ENCODE peak calls at places on chromosomes 16 and 17, in five cellular contexts. C, X, B, K and N are unnamed samples.

GRCh38 chr16:21950782-21951521 is 2.2 kb upstream of the UQCRC2 start:
- DNase-seq in C (peak; percentile 63), X (peak; percentile 12), B (no peak), K (peak; percentile 27), N (no peak)

GRCh38 chr17:50049636-50050035 is 6.3 kb upstream of the ITGA3 start:
- DNase-seq in C (no peak), X (no peak), B (no peak), K (no peak), N (no peak)

GRCh38 chr17:58367462-58367861 is 15.5 kb upstream of the SUPT4H1 start:
- DNase-seq in C (no peak), X (no peak), B (no peak), K (no peak), N (no peak)

GRCh38 chr17:35352284-35352683 is 21.1 kb downstream of the SLFN11 start:
- DNase-seq in C (no peak), X (no peak), B (no peak), K (no peak), N (no peak)

GRCh38 chr17:65514541-65514940 is 46.9 kb downstream of the AXIN2 start:
- DNase-seq in C (peak; percentile 11), X (no peak), B (no peak), K (no peak), N (no peak)

GRCh38 chr17:10062757-10063385 is 135.5 kb downstream of the GAS7 start:
- DNase-seq in C (no peak), X (no peak), B (peak; percentile 18), K (no peak), N (no peak)

GRCh38 chr16:2429771-2430663 is 770 bp downstream of the CCNF start:
- DNase-seq in C (peak; percentile 33), X (peak; percentile 36), B (no peak), K (peak; percentile 37), N (no peak)

GRCh38 chr16:85627102-85627834 is 14.1 kb downstream of the GSE1 start:
- DNase-seq in C (no peak), X (no peak), B (no peak), K (no peak), N (no peak)

GRCh38 chr16:49622421-49623402 is 233.2 kb downstream of the ZNF423 start:
- DNase-seq in C (no peak), X (no peak), B (no peak), K (no peak), N (no peak)

GRCh38 chr16:4443986-4444385 is 18.3 kb downstream of the DNAJA3 start:
- DNase-seq in C (no peak), X (no peak), B (no peak), K (no peak), N (no peak)

GRCh38 chr17:7027335-7027734 is 4.5 kb downstream of the BCL6B start:
- DNase-seq in C (no peak), X (no peak), B (no peak), K (no peak), N (no peak)

GRCh38 chr17:40777971-40778370 is 4.4 kb downstream of the KRT27 start:
- DNase-seq in C (no peak), X (no peak), B (no peak), K (no peak), N (no peak)

GRCh38 chr17:35605753-35606152 is 18.6 kb downstream of the AP2B1 start:
- DNase-seq in C (no peak), X (no peak), B (no peak), K (no peak), N (peak; percentile 9)

GRCh38 chr16:66365588-66365987 is 903 bp upstream of the CDH5 start:
- DNase-seq in C (peak; percentile 92), X (no peak), B (peak; percentile 39), K (no peak), N (no peak)

GRCh38 chr17:43994272-43995149 is 9.9 kb upstream of the NAGS start:
- DNase-seq in C (peak; percentile 68), X (peak; percentile 77), B (peak; percentile 65), K (peak; percentile 85), N (no peak)

GRCh38 chr17:56583772-56584171 is 9.7 kb upstream of the NOG start:
- DNase-seq in C (no peak), X (no peak), B (no peak), K (no peak), N (no peak)

GRCh38 chr17:80664217-80664780 is 119.7 kb downstream of the RPTOR start:
- DNase-seq in C (no peak), X (no peak), B (no peak), K (no peak), N (no peak)

GRCh38 chr17:1999557-2000251 is 25.4 kb downstream of the RTN4RL1 start:
- DNase-seq in C (peak; percentile 22), X (peak; percentile 86), B (no peak), K (peak; percentile 41), N (no peak)

GRCh38 chr16:1771072-1771863 is at the start of gene NME3:
- DNase-seq in C (peak; percentile 59), X (peak; percentile 69), B (peak; percentile 79), K (peak; percentile 77), N (no peak)

GRCh38 chr17:349666-350065 is 2.9 kb downstream of the RPH3AL start:
- DNase-seq in C (no peak), X (no peak), B (no peak), K (no peak), N (no peak)

GRCh38 chr16:16917201-16917600 is 538.3 kb downstream of the NPIPA7 start:
- DNase-seq in C (no peak), X (no peak), B (no peak), K (no peak), N (no peak)

GRCh38 chr17:78993241-78993956 is 13.7 kb upstream of the LGALS3BP start:
- DNase-seq in C (peak; percentile 66), X (peak; percentile 57), B (peak; percentile 47), K (peak; percentile 79), N (no peak)

GRCh38 chr16:58628845-58629680 is 563 bp downstream of the CNOT1 start:
- DNase-seq in C (no peak), X (peak; percentile 69), B (peak; percentile 31), K (peak; percentile 32), N (no peak)

GRCh38 chr16:3882531-3882930 is 2.0 kb upstream of the CREBBP start:
- DNase-seq in C (no peak), X (no peak), B (no peak), K (no peak), N (no peak)

GRCh38 chr16:4491898-4492297 is 15.7 kb downstream of the HMOX2 start:
- DNase-seq in C (no peak), X (no peak), B (no peak), K (no peak), N (no peak)

GRCh38 chr16:82062645-82063058 is 27.6 kb downstream of the HSD17B2 start:
- DNase-seq in C (peak; percentile 78), X (no peak), B (no peak), K (no peak), N (no peak)

GRCh38 chr16:8342276-8342675 is 248.0 kb downstream of the TMEM114 start:
- DNase-seq in C (no peak), X (no peak), B (no peak), K (no peak), N (no peak)

GRCh38 chr17:2295575-2295974 is 8.0 kb downstream of the SMG6 start:
- DNase-seq in C (no peak), X (no peak), B (no peak), K (no peak), N (no peak)

DNA sequence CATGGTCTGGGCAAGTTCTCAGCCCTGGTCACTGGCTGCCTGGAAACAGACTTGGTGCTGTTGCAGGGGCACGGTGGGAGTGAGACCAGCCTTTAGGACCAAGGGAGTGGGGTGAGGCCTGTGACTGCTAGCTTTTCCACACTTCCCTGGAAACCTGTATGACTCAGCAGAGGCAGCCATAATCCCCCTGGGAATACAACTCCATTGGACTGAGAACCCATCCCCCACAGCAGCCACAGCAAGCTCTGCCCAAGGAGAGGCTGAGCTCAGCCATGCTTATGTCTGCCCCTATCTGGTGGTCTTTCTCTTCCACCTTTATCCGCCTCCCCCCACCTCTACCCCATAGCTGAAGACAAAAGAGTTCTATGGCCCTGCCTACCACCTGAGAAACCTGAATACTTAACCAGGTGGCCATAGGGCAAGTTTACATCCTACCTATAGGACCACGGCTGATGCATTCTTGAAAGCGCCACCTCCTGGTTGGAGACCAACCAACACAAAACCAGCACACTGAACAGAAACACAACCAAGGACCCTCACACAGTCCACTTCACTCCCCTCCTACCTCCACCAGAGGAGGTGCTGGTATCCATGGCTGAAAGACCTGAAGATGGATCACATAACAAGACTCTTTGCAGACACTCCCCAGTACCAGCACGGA is 816.2 kb upstream of the SOX9 start:
- DNase-seq in C (no peak), X (no peak), B (no peak), K (peak; percentile 28), N (no peak)
- TF ChIP-seq CTCF in C (no peak), X (no peak), B (no peak), K (peak; percentile 39), N (no peak)

GRCh38 chr17:13353590-13353989 is 248.1 kb downstream of the HS3ST3A1 start:
- DNase-seq in C (peak; percentile 40), X (peak; percentile 14), B (no peak), K (peak; percentile 59), N (no peak)

GRCh38 chr17:13350466-13350865 is 251.3 kb downstream of the HS3ST3A1 start:
- DNase-seq in C (no peak), X (no peak), B (no peak), K (peak; percentile 15), N (no peak)

GRCh38 chr17:13352747-13353415 is 248.8 kb downstream of the HS3ST3A1 start:
- DNase-seq in C (no peak), X (no peak), B (no peak), K (no peak), N (no peak)

GRCh38 chr17:13346996-13347762 is 254.6 kb downstream of the HS3ST3A1 start:
- DNase-seq in C (peak; percentile 93), X (no peak), B (no peak), K (no peak), N (peak; percentile 75)

GRCh38 chr17:13351046-13351445 is 250.7 kb downstream of the HS3ST3A1 start:
- DNase-seq in C (no peak), X (no peak), B (no peak), K (no peak), N (no peak)
- H3K4me3 ChIP-seq in C (no peak overlapping the region), X (no peak overlapping the region), B (no peak overlapping the region), K (no peak overlapping the region), N (no peak overlapping the region)

GRCh38 chr16:27326738-27327585 is 13.2 kb downstream of the IL4R start:
- DNase-seq in C (peak; percentile 96), X (peak; percentile 84), B (peak; percentile 87), K (no peak), N (peak; percentile 77)
- TF ChIP-seq CTCF in C (no peak), X (peak; percentile 10), B (no peak), K (no peak), N (no peak)

GRCh38 chr17:61825448-61826137 is 37.7 kb downstream of the BRIP1 start:
- DNase-seq in C (no peak), X (no peak), B (no peak), K (no peak), N (no peak)
- H3K4me3 ChIP-seq in C (no peak overlapping the region), X (no peak overlapping the region), B (no peak overlapping the region), K (no peak overlapping the region), N (no peak overlapping the region)

GRCh38 chr16:30984669-30985400 is at the start of gene HSD3B7:
- DNase-seq in C (peak; percentile 80), X (peak; percentile 88), B (peak; percentile 92), K (peak; percentile 93), N (no peak)

GRCh38 chr16:30987581-30988190 is 2.7 kb downstream of the HSD3B7 start:
- DNase-seq in C (no peak), X (no peak), B (no peak), K (no peak), N (no peak)

GRCh38 chr16:30986129-30986991 is 1.4 kb downstream of the HSD3B7 start:
- DNase-seq in C (no peak), X (no peak), B (no peak), K (no peak), N (no peak)

GRCh38 chr16:30983898-30984610 is 953 bp upstream of the HSD3B7 start:
- DNase-seq in C (no peak), X (no peak), B (no peak), K (no peak), N (no peak)

GRCh38 chr16:30985401-30986128 is 558 bp downstream of the HSD3B7 start:
- DNase-seq in C (no peak), X (peak; percentile 43), B (peak; percentile 37), K (no peak), N (no peak)
- TF ChIP-seq CTCF in C (no peak), X (no peak), B (peak; percentile 13), K (no peak), N (no peak)